ENCODE peak calls at places on chromosomes 3 and 15, in nine cellular contexts. K is uterus; V is GM23338; F is right atrium auricular region; C is IMR-90; W is astrocyte; J is HepG2; P is fibroblast of lung; X is CD8-positive, alpha-beta T cell. H is an unnamed sample. For H3K36me3, the result is how much of the 10 kb centered on the place peaks cover.

GRCh38 chr3:62289922-62290321 is 83.4 kb downstream of the FEZF2 start:
- DNase-seq in K (no peak), V (no peak), F (no peak), C (no peak), W (no peak), J (no peak), P (no peak), X (no peak), H (no peak)

GRCh38 chr3:41001556-41001955 is 197.7 kb upstream of the CTNNB1 start:
- DNase-seq in K (no peak), V (no peak), F (no peak), C (no peak), W (no peak), J (no peak), P (no peak), X (no peak), H (no peak)

GRCh38 chr15:66006986-66007385 is 137.7 kb downstream of the RAB11A start:
- DNase-seq in K (no peak), V (no peak), F (no peak), C (no peak), W (peak), J (no peak), P (no peak), X (no peak), H (no peak)

GRCh38 chr15:46652256-46652655 is 1017.4 kb downstream of the SQOR start:
- DNase-seq in K (no peak), V (no peak), F (no peak), C (no peak), W (no peak), J (no peak), P (no peak), X (no peak), H (no peak)

GRCh38 chr3:43180027-43180426 is 74.1 kb upstream of the POMGNT2 start:
- DNase-seq in K (no peak), V (no peak), F (no peak), C (peak), W (peak), J (peak), P (peak), X (peak), H (no peak)

GRCh38 chr3:126916546-126916945 is 66.4 kb upstream of the PLXNA1 start:
- DNase-seq in K (no peak), V (no peak), F (no peak), C (no peak), W (no peak), J (no peak), P (no peak), X (no peak), H (no peak)

GRCh38 chr3:159828542-159828943 is 160.1 kb upstream of the IL12A start:
- DNase-seq in K (no peak), V (peak), F (no peak), C (peak), W (no peak), J (peak), P (peak), X (no peak), H (peak)

GRCh38 chr3:53030864-53031445 is 14.9 kb downstream of the SFMBT1 start:
- DNase-seq in K (no peak), V (peak), F (no peak), C (no peak), W (no peak), J (no peak), P (no peak), X (peak), H (no peak)

GRCh38 chr3:9135930-9136525 is 113.4 kb downstream of the SRGAP3 start:
- DNase-seq in K (no peak), V (peak), F (no peak), C (no peak), W (no peak), J (no peak), P (no peak), X (no peak), H (no peak)

GRCh38 chr3:56801597-56802410 is at the start of gene ARHGEF3:
- DNase-seq in K (peak), V (peak), F (peak), C (peak), W (peak), J (peak), P (peak), X (peak), H (peak)

GRCh38 chr15:51658664-51659063 is 22.6 kb upstream of the SCG3 start:
- DNase-seq in K (no peak), V (peak), F (no peak), C (no peak), W (no peak), J (no peak), P (no peak), X (no peak), H (no peak)

GRCh38 chr3:18830087-18830486 is 318.2 kb upstream of the KCNH8 start:
- DNase-seq in K (no peak), V (no peak), F (no peak), C (no peak), W (no peak), J (no peak), P (no peak), X (no peak), H (no peak)

GRCh38 chr3:101995371-101996046 is 146.2 kb downstream of the NFKBIZ start:
- DNase-seq in K (no peak), V (no peak), F (no peak), C (peak), W (peak), J (no peak), P (no peak), X (no peak), H (peak)

GRCh38 chr3:148042663-148043445 is 633.7 kb downstream of the ZIC1 start:
- DNase-seq in K (no peak), V (no peak), F (no peak), C (peak), W (peak), J (no peak), P (peak), X (no peak), H (no peak)

GRCh38 chr3:155339052-155339451 is 45.6 kb upstream of the STRIT1 start:
- DNase-seq in K (no peak), V (no peak), F (no peak), C (no peak), W (no peak), J (no peak), P (peak), X (no peak), H (no peak)

GRCh38 chr3:186099178-186099577 is 9.7 kb downstream of the ETV5 start:
- DNase-seq in K (no peak), V (no peak), F (peak), C (peak), W (peak), J (no peak), P (peak), X (no peak), H (no peak)

GRCh38 chr15:97071658-97072057 is 741.2 kb downstream of the NR2F2 start:
- DNase-seq in K (no peak), V (no peak), F (no peak), C (no peak), W (no peak), J (no peak), P (no peak), X (no peak), H (no peak)

GRCh38 chr3:151318313-151318712 is 1.7 kb upstream of the GPR87 start:
- DNase-seq in K (no peak), V (no peak), F (no peak), C (peak), W (peak), J (no peak), P (peak), X (no peak), H (no peak)

GRCh38 chr3:157913052-157913451 is 193.2 kb downstream of the SHOX2 start:
- DNase-seq in K (no peak), V (no peak), F (no peak), C (peak), W (no peak), J (no peak), P (peak), X (no peak), H (no peak)

GRCh38 chr15:45640610-45641009 is 5.8 kb downstream of the SQOR start:
- DNase-seq in K (no peak), V (no peak), F (no peak), C (peak), W (peak), J (peak), P (peak), X (no peak), H (no peak)

GRCh38 chr3:53100818-53101466 is 29.3 kb downstream of the RFT1 start:
- DNase-seq in K (no peak), V (no peak), F (no peak), C (no peak), W (no peak), J (no peak), P (no peak), X (no peak), H (no peak)

GRCh38 chr3:129592362-129593150 is 13.9 kb downstream of the PLXND1 start:
- DNase-seq in K (peak), V (peak), F (peak), C (no peak), W (no peak), J (no peak), P (peak), X (no peak), H (no peak)

GRCh38 chr3:157335677-157336076 is 101.0 kb upstream of the PTX3 start:
- DNase-seq in K (no peak), V (peak), F (no peak), C (peak), W (peak), J (no peak), P (peak), X (no peak), H (peak)

GRCh38 chr3:182650568-182651128 is 142.7 kb upstream of the ATP11B start:
- DNase-seq in K (no peak), V (no peak), F (no peak), C (no peak), W (no peak), J (no peak), P (no peak), X (no peak), H (no peak)

GRCh38 chr3:184380210-184380626 is 364 bp downstream of the CHRD start:
- DNase-seq in K (peak), V (peak), F (no peak), C (no peak), W (peak), J (peak), P (peak), X (no peak), H (peak)

GRCh38 chr3:60307800-60308199 is 943.5 kb downstream of the FHIT start:
- DNase-seq in K (no peak), V (no peak), F (no peak), C (no peak), W (no peak), J (no peak), P (no peak), X (no peak), H (no peak)

GRCh38 chr3:153572165-153572564 is 410.1 kb downstream of the RAP2B start:
- DNase-seq in K (no peak), V (no peak), F (no peak), C (no peak), W (no peak), J (no peak), P (no peak), X (no peak), H (no peak)

GRCh38 chr3:50156991-50157493 is 1.9 kb downstream of the SEMA3F start:
- DNase-seq in K (no peak), V (peak), F (no peak), C (peak), W (no peak), J (no peak), P (peak), X (no peak), H (no peak)

GRCh38 chr3:132669256-132669777 is 9.2 kb downstream of the UBA5 start:
- DNase-seq in K (no peak), V (no peak), F (no peak), C (peak), W (no peak), J (no peak), P (no peak), X (no peak), H (no peak)

DNA sequence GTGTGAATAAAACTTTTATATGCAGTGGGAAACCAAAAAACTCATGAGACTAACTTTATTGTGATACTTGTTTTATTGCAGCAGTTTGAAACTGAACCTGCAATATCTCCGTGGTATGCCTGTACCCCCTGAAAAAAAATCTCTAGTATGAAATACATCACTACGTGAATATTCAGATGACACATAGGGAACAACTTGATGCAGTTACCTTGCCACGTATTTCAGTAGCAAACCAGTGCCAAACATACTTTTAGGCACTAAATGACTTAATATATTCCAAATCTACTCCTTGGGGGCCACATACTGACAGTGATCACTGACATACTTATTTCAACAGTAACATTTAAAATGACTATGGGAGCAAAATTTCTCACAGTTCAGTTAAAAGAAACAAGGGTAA is 13.8 kb downstream of the CRBN start:
- DNase-seq in K (no peak), V (no peak), F (no peak), C (no peak), W (no peak), J (no peak), P (no peak), X (no peak), H (no peak)
- H3K36me3 ChIP-seq in K (under half), V (under half), F (half or more), C (under half), W (under half), J (half or more), P (under half), X (under half), H (under half)

DNA sequence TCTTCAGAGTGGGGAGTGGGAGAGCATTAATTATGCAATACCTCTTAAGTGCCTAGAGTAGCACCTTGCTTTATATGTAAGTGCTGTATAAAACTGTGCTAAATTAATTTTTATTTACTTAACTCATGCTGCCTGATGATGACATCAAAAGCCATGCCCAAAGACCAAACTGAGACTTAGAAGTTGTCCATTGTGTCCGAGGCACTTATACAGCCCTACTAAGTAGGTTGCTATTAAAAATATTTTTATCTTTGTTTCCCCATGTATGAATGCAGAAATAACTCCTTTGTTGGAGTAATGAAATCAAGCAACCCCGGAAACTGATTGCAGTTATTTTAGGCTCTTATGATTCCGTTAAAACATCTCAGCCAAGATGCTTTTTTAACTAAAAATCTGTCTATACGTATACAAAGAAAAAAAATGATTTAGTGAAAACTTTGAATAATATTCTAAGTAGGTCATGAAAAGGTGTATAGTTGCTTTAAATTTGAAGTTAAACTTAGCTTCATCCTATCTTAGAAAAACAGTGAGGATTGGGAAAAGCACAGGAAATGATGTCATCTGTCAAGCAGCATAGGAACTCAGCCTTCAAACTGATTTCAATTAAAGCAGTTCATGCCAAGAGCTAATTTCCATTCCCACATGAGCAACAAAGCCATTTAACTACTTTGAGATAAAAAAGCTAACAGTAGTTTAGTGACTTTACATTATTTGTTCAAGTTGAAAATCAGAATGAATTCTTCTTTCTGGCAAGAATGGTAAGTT is 43.0 kb downstream of the FBN1 start:
- DNase-seq in K (no peak), V (peak), F (no peak), C (peak), W (peak), J (no peak), P (peak), X (no peak), H (no peak)
- H3K27ac ChIP-seq in K (peak), V (no peak), F (peak), C (no peak), W (peak), J (no peak), P (peak), X (no peak), H (peak)

DNA sequence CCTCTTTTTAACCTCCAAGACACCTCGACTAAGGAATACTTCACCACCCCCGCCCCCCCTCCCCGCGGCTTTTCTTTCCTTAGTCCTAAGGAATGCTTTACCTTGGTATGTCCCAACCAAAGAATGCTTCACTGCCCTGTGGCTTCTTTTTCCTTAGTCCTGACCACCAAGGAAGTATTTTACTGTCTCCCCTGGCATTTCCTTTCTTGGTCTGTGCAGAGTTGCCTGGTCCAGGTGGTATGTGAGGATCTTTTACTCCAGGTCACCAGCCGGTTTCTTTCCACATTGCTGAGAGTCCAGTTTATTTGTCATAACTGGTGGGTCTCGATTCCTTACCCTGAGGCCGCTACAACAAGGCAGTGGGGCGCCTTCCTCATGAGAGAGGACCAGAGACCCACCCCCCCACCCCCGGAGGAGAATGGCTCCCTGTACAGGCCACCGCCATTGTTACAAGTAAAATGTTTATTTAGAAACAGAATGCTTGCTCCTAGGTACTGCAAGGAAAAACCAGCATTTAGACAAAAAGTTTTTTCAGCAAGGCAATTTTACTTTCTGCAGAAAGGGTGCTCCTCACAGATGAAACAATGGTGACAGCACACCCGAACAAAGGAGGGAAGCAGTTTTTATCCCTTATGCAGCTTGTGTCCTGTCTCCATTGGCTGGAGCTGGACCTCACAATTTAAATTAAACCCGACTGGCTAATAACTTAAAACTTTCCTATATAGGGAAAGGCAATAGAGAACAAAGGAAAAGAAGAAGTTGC is 23.1 kb upstream of the MTHFS start:
- DNase-seq in K (no peak), V (no peak), F (no peak), C (no peak), W (no peak), J (no peak), P (no peak), X (no peak), H (no peak)
- H3K36me3 ChIP-seq in K (under half), V (under half), F (under half), C (under half), W (under half), J (under half), P (under half), X (under half), H (half or more)

GRCh38 chr3:12659316-12660015 is 4.5 kb downstream of the RAF1 start:
- DNase-seq in K (no peak), V (no peak), F (no peak), C (no peak), W (no peak), J (no peak), P (peak), X (no peak), H (no peak)
- H3K27ac ChIP-seq in K (peak), V (no peak), F (peak), C (peak), W (peak), J (no peak), P (peak), X (no peak), H (peak)

DNA sequence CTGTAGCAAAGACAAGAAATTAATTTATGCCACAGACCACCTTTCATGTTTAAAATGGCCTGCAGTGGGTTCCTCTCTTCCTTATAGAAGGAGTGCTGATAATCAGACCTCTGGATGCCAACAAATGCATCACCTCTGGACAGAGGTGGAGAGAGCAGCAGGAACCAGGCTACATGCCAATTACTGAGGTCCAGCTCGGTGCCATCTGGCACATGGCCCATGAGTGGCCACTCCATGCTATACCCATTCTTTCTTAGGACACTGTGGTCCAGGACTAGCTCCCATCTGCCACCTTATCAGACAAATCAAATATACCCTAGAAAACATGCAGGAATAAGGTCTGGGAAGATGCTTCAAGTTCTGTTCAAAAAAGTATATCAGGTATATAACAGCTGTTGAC is 60.7 kb downstream of the TBC1D2B start:
- DNase-seq in K (no peak), V (no peak), F (no peak), C (no peak), W (no peak), J (no peak), P (no peak), X (no peak), H (no peak)
- H3K36me3 ChIP-seq in K (under half), V (under half), F (half or more), C (under half), W (under half), J (under half), P (under half), X (under half), H (half or more)

DNA sequence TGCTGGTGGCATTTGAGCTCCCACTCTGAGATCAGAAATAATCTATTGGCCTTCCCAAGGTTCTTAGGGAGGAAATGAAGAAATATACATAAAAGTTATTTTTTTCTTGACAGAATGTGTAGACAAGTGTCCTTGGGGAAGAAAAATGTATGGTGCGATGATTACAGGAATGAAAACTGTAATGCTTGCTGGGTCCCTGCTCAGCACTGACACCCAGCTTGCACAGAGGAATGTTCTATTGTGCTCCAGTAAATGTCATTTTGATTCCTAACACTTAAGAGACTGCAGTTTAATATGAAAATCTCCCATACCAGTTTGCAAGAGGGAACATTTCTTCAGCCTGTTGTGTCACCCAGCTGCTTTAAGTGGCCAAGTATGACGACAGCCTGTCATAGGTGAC is 271.3 kb upstream of the TPM1 start:
- DNase-seq in K (no peak), V (no peak), F (no peak), C (no peak), W (no peak), J (no peak), P (no peak), X (no peak), H (no peak)
- H3K27ac ChIP-seq in K (no peak), V (no peak), F (no peak), C (no peak), W (peak), J (no peak), P (no peak), X (no peak), H (no peak)

H was measured in SJSA1.